ENCODE peak calls at places on chromosome 3, in eight cellular contexts. T is WTC11; N is caudate nucleus; H is T-cell; R is activated T-cell treated with anti-CD3 and anti-CD28 coated beads for 1 hour; A is stimulated activated CD8-positive, alpha-beta memory T cell treated with anti-CD3 and anti-CD28 coated beads, Interleukin-7, amount 100 ng/mL, for 1 hour; E is B cell; J is HuH-7. G is an unnamed sample.

GRCh38 chr3:188123170-188123920 is 30.6 kb upstream of the LPP start:
- DNase-seq in T (no peak), J (peak), E (peak), N (no peak), R (no peak), A (no peak), H (no peak), G (no peak)

GRCh38 chr3:122794483-122794778 is 438 bp upstream of the SLC49A4 start:
- DNase-seq in T (no peak), E (no peak), J (no peak), R (no peak), A (no peak), N (no peak), H (no peak), G (no peak)

GRCh38 chr3:159724627-159725026 is 264.0 kb upstream of the IL12A start:
- DNase-seq in A (no peak), H (no peak), T (no peak), E (no peak), N (no peak), R (no peak), J (no peak), G (peak)

GRCh38 chr3:13950042-13950441 is 70.2 kb upstream of the WNT7A start:
- DNase-seq in R (no peak), T (no peak), N (no peak), H (no peak), A (no peak), J (no peak), E (no peak), G (no peak)

GRCh38 chr3:138949002-138949418 is 2.0 kb downstream of the FOXL2NB start:
- DNase-seq in N (no peak), E (no peak), A (no peak), J (no peak), T (peak), H (no peak), R (no peak), G (no peak)

GRCh38 chr3:31485206-31485605 is 47.5 kb upstream of the STT3B start:
- DNase-seq in H (no peak), T (no peak), R (no peak), E (no peak), N (no peak), A (no peak), J (no peak), G (no peak)

GRCh38 chr3:24229468-24230263 is 265.0 kb downstream of the THRB start:
- DNase-seq in E (no peak), T (no peak), A (no peak), R (no peak), H (no peak), N (no peak), J (no peak), G (no peak)

GRCh38 chr3:89613241-89613640 is 505.8 kb downstream of the EPHA3 start:
- DNase-seq in H (no peak), A (no peak), J (no peak), E (no peak), T (no peak), R (no peak), N (no peak), G (no peak)

GRCh38 chr3:156787926-156788663 is 38.1 kb upstream of the LEKR1 start:
- DNase-seq in A (no peak), R (no peak), T (no peak), N (no peak), J (no peak), H (no peak), E (no peak), G (no peak)

GRCh38 chr3:165607221-165607620 is 230.0 kb downstream of the BCHE start:
- DNase-seq in H (no peak), A (no peak), T (no peak), N (no peak), J (no peak), E (no peak), R (no peak), G (no peak)

GRCh38 chr3:27485853-27486252 is 1.7 kb upstream of the SLC4A7 start:
- DNase-seq in E (no peak), N (no peak), R (no peak), T (no peak), A (no peak), J (no peak), H (no peak), G (no peak)

GRCh38 chr3:165784337-165784736 is 52.9 kb downstream of the BCHE start:
- DNase-seq in E (no peak), H (no peak), A (no peak), N (no peak), T (no peak), J (no peak), R (no peak), G (no peak)

GRCh38 chr3:172266103-172266502 is 182.2 kb downstream of the GHSR start:
- DNase-seq in E (no peak), H (no peak), T (no peak), N (no peak), J (no peak), A (no peak), R (no peak), G (no peak)

GRCh38 chr3:62602987-62603386 is 229.6 kb upstream of the FEZF2 start:
- DNase-seq in E (no peak), J (no peak), A (no peak), T (no peak), H (no peak), N (no peak), R (no peak), G (no peak)

GRCh38 chr3:185561374-185561943 is 9.1 kb upstream of the LIPH start:
- DNase-seq in N (no peak), A (no peak), R (no peak), J (no peak), H (no peak), T (no peak), E (no peak), G (no peak)

GRCh38 chr3:120174811-120175210 is 80.6 kb upstream of the GSK3B start:
- DNase-seq in R (no peak), H (no peak), A (no peak), T (no peak), N (no peak), E (no peak), J (no peak), G (no peak)

GRCh38 chr3:82474711-82475110 is 713.3 kb upstream of the GBE1 start:
- DNase-seq in R (no peak), H (no peak), T (no peak), A (no peak), N (no peak), J (no peak), E (no peak), G (no peak)